ENCODE peak calls at places on chromosomes 5 and 9, in ten cellular contexts. D is keratinocyte, O is GM23248, V is left lung, S is spleen, E is A549, K is ovary, U is upper lobe of right lung, I is cardiac muscle cell, M is heart right ventricle. P is an unnamed sample. For H3K4me1, the result is how much of the 10 kb centered on the place peaks cover.

GRCh38 chr5:112065818-112066217 is 308.8 kb upstream of the NREP start:
- DNase-seq in K (no peak), I (no peak), S (no peak), V (no peak), O (no peak), U (no peak), D (no peak), M (no peak), E (no peak), P (no peak)

GRCh38 chr9:134769084-134769455 is 111.5 kb upstream of the FCN2 start:
- DNase-seq in S (no peak), I (no peak), D (no peak), K (no peak), E (no peak), M (no peak), V (no peak), O (peak), U (no peak), P (no peak)

GRCh38 chr5:180790524-180790923 is 12.1 kb downstream of the MGAT1 start:
- DNase-seq in V (no peak), M (no peak), S (peak), D (no peak), K (no peak), E (no peak), U (no peak), I (no peak), O (no peak), P (no peak)

GRCh38 chr5:72363146-72363802 is 43.1 kb downstream of the PTCD2 start:
- DNase-seq in U (no peak), V (no peak), E (no peak), M (no peak), D (peak), K (no peak), S (no peak), O (peak), I (no peak), P (no peak)

GRCh38 chr9:112970939-112971338 is 41.1 kb downstream of the ZNF883 start:
- DNase-seq in I (no peak), S (no peak), D (no peak), U (no peak), M (no peak), E (no peak), V (no peak), O (peak), K (no peak), P (no peak)

GRCh38 chr5:171392585-171393159 is 5.0 kb downstream of the NPM1 start:
- DNase-seq in S (no peak), E (no peak), K (no peak), I (no peak), D (no peak), V (no peak), U (no peak), O (no peak), M (no peak), P (no peak)

GRCh38 chr9:1460143-1460769 is 410.1 kb downstream of the DMRT2 start:
- DNase-seq in U (no peak), V (no peak), I (peak), M (no peak), K (no peak), E (no peak), S (no peak), O (peak), D (no peak), P (no peak)

GRCh38 chr9:23117621-23118020 is 671.0 kb downstream of the DMRTA1 start:
- DNase-seq in S (no peak), V (no peak), D (no peak), U (no peak), O (peak), K (no peak), I (peak), M (no peak), E (no peak), P (no peak)

GRCh38 chr9:130242270-130243014 is 23.1 kb upstream of the HMCN2 start:
- DNase-seq in U (no peak), V (no peak), E (no peak), D (no peak), S (peak), M (no peak), O (no peak), I (no peak), K (no peak), P (no peak)

GRCh38 chr9:12923472-12924009 is 148.7 kb downstream of the LURAP1L start:
- DNase-seq in U (no peak), E (no peak), O (peak), D (no peak), V (no peak), S (no peak), I (peak), M (no peak), K (no peak), P (peak)

GRCh38 chr5:177035982-177036381 is 13.5 kb downstream of the ZNF346 start:
- DNase-seq in S (no peak), K (no peak), M (no peak), V (no peak), O (no peak), U (no peak), E (no peak), I (no peak), D (no peak), P (no peak)

GRCh38 chr5:116528519-116529234 is 45.9 kb downstream of the SEMA6A start:
- DNase-seq in K (no peak), M (no peak), E (no peak), S (no peak), U (no peak), D (no peak), O (no peak), I (peak), V (no peak), P (no peak)

GRCh38 chr9:136328622-136329041 is 1.3 kb downstream of the GPSM1 start:
- DNase-seq in S (no peak), K (peak), U (no peak), E (no peak), V (peak), I (peak), O (peak), M (peak), D (no peak), P (no peak)

GRCh38 chr9:122129969-122130368 is 29.6 kb downstream of the NDUFA8 start:
- DNase-seq in O (no peak), M (no peak), S (no peak), I (no peak), V (no peak), E (no peak), K (no peak), D (no peak), U (peak), P (no peak)

GRCh38 chr5:457195-457961 is 14.4 kb downstream of the EXOC3 start:
- DNase-seq in V (peak), D (no peak), E (no peak), K (peak), U (peak), S (peak), I (no peak), M (peak), O (no peak), P (no peak)

GRCh38 chr5:102737161-102737560 is 17.9 kb upstream of the PAM start:
- DNase-seq in V (no peak), I (no peak), S (no peak), D (no peak), K (no peak), M (no peak), O (no peak), E (no peak), U (no peak), P (no peak)

GRCh38 chr5:4977421-4977820 is 162.7 kb upstream of the ADAMTS16 start:
- DNase-seq in O (peak), D (no peak), K (no peak), U (no peak), I (no peak), V (no peak), S (no peak), E (no peak), M (no peak), P (no peak)

GRCh38 chr5:115579747-115580173 is 22.5 kb downstream of the TICAM2 start:
- DNase-seq in O (peak), K (no peak), D (no peak), V (no peak), I (no peak), S (no peak), M (no peak), E (no peak), U (no peak), P (no peak)

GRCh38 chr5:95762681-95763041 is 31.5 kb downstream of the RHOBTB3 start:
- DNase-seq in K (no peak), S (no peak), U (no peak), I (no peak), O (no peak), D (no peak), V (no peak), E (no peak), M (no peak), P (no peak)

GRCh38 chr9:93364734-93365426 is 86.6 kb upstream of the FAM120A start:
- DNase-seq in K (no peak), S (no peak), M (no peak), E (no peak), V (no peak), O (no peak), D (no peak), I (no peak), U (no peak), P (no peak)

GRCh38 chr9:69036319-69036718 is 767 bp downstream of the FXN start:
- DNase-seq in V (no peak), S (no peak), I (no peak), K (no peak), D (no peak), E (peak), M (no peak), O (peak), U (no peak), P (no peak)

GRCh38 chr5:83055166-83055565 is 22.0 kb downstream of the TMEM167A start:
- DNase-seq in M (no peak), V (no peak), K (no peak), S (no peak), E (no peak), I (no peak), O (no peak), D (no peak), U (no peak), P (no peak)

GRCh38 chr5:67283275-67283987 is 86.8 kb upstream of the CD180 start:
- DNase-seq in V (no peak), U (no peak), K (no peak), D (no peak), O (no peak), E (no peak), M (no peak), I (no peak), S (no peak), P (no peak)

GRCh38 chr5:79845448-79846197 is 145.4 kb downstream of the MTX3 start:
- DNase-seq in O (peak), I (no peak), K (no peak), V (no peak), M (no peak), E (no peak), D (peak), U (no peak), S (no peak), P (no peak)

GRCh38 chr5:72246954-72247442 is 73.0 kb downstream of the MRPS27 start:
- DNase-seq in E (no peak), U (no peak), V (no peak), M (no peak), I (no peak), S (no peak), K (no peak), D (no peak), O (peak), P (no peak)

GRCh38 chr5:137688248-137688840 is 47.5 kb downstream of the KLHL3 start:
- DNase-seq in M (no peak), U (no peak), I (no peak), O (peak), E (no peak), V (no peak), D (no peak), K (no peak), S (no peak), P (no peak)

GRCh38 chr9:119003218-119003617 is 366.0 kb downstream of the BRINP1 start:
- DNase-seq in V (no peak), I (no peak), S (no peak), O (peak), E (no peak), M (no peak), K (no peak), U (no peak), D (no peak), P (no peak)

GRCh38 chr9:13151489-13151888 is 128.0 kb downstream of the MPDZ start:
- DNase-seq in M (no peak), S (no peak), D (no peak), K (no peak), V (no peak), E (no peak), U (no peak), O (no peak), I (no peak), P (no peak)

GRCh38 chr5:58457040-58457439 is 2.8 kb downstream of the PLK2 start:
- DNase-seq in I (no peak), U (no peak), S (no peak), D (peak), M (no peak), E (no peak), V (no peak), K (no peak), O (no peak), P (no peak)

GRCh38 chr5:34001231-34001935 is 6.5 kb downstream of the AMACR start:
- DNase-seq in M (no peak), E (no peak), S (no peak), I (no peak), O (peak), D (no peak), K (peak), U (peak), V (peak), P (peak)

GRCh38 chr9:76090330-76090729 is 199.9 kb downstream of the PCSK5 start:
- DNase-seq in O (no peak), S (no peak), M (no peak), K (no peak), E (no peak), V (no peak), U (no peak), D (no peak), I (no peak), P (no peak)

GRCh38 chr9:133961226-133962165 is 30.6 kb downstream of the VAV2 start:
- DNase-seq in E (no peak), M (no peak), S (peak), I (no peak), O (no peak), U (no peak), K (peak), D (no peak), V (peak), P (peak)

GRCh38 chr9:3736186-3736585 is 210.4 kb upstream of the RFX3 start:
- DNase-seq in S (no peak), O (no peak), V (no peak), D (no peak), I (no peak), M (no peak), K (no peak), U (no peak), E (no peak), P (no peak)

GRCh38 chr5:128667148-128667547 is 129.1 kb upstream of the FBN2 start:
- DNase-seq in I (peak), M (no peak), E (no peak), U (no peak), O (no peak), S (no peak), V (no peak), D (no peak), K (no peak), P (no peak)

GRCh38 chr9:101495810-101496209 is 37.8 kb upstream of the RNF20 start:
- DNase-seq in I (no peak), M (no peak), K (no peak), U (no peak), S (no peak), E (no peak), V (no peak), D (no peak), O (peak), P (no peak)

GRCh38 chr5:55036477-55036876 is 12.4 kb downstream of the GZMK start:
- DNase-seq in M (no peak), D (no peak), U (no peak), S (no peak), K (no peak), V (no peak), O (peak), I (no peak), E (no peak), P (no peak)

GRCh38 chr5:55033568-55033967 is 9.5 kb downstream of the GZMK start:
- DNase-seq in M (no peak), I (no peak), E (no peak), S (no peak), O (no peak), D (no peak), V (no peak), K (no peak), U (no peak), P (no peak)

GRCh38 chr5:55037046-55037771 is 13.2 kb downstream of the GZMK start:
- DNase-seq in V (no peak), M (no peak), I (peak), S (no peak), U (no peak), O (peak), K (no peak), E (no peak), D (no peak), P (no peak)

GRCh38 chr5:55037816-55038379 is 13.8 kb downstream of the GZMK start:
- DNase-seq in E (no peak), V (no peak), M (no peak), S (no peak), O (no peak), D (no peak), U (no peak), K (no peak), I (no peak), P (no peak)

DNA sequence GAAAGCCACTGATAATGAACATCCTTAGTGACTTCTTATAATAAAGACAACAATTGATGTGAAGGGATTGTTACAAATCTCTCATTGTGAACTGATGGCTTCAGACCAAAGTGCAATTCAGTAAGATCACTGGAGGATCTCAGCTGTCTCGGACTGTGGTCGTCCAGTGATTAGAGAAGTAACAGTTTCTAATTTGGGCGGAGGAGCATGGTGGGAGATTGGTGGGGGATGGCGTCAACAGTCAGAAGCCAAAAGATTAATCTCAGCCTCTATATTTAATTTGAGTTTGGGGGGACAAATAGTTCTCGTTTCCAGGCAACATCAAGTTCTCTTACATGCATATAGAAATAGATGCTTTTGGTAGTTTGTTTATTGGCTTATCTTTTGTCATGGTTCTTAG is 11.4 kb downstream of the GZMK start:
- DNase-seq in S (no peak), O (no peak), D (no peak), U (no peak), V (no peak), K (no peak), I (no peak), M (no peak), E (no peak), P (no peak)
- H3K4me3 ChIP-seq in S (no peak), O (no peak), D (no peak), U (no peak), V (no peak), K (no peak), I (no peak), M (no peak), E (no peak), P (no peak)

GRCh38 chr9:35495984-35496383 is 6.1 kb downstream of the RUSC2 start:
- DNase-seq in D (no peak), K (no peak), S (no peak), M (no peak), I (no peak), E (no peak), O (no peak), U (no peak), V (no peak), P (no peak)
- H3K4me1 ChIP-seq in D (under half), K (under half), S (under half), M (under half), I (under half), E (under half), O (under half), U (under half), V (under half), P (under half)

DNA sequence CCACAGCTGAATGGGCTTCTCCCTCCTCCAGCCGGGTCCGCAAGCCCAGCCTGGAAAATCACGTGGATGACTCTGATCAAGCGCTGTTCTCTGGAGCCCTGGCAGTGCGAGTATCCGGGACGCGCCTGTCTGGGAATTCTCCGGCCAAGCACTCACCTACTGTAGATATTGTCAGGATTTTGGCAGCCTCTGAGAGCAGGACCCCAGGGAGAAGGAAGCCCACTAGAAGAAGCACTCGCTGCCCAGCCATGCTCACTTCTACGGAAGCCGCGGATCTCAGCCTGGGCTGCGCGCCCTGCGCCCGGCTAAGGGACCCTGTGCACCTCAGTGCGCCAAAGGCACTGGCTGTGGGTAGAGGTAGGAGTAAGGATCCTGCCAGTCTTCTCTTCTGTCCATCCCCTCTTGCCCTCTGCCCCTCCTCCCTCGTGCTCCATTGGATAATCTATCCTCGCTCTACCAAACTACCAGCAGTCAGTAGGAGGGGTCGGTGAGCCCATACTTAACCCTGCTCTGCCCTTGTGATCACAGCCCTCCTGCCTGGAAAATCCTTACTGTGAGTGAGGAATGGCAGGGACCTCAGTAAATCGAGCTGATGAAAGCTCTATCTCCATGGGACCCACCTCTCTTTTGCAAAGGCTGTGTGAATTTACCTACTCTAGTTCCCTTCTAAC is at the start of gene UGT3A2:
- DNase-seq in U (no peak), D (no peak), M (no peak), E (no peak), I (peak), S (no peak), K (no peak), O (no peak), V (no peak), P (no peak)
- H3K4me3 ChIP-seq in U (no peak), D (peak), M (no peak), E (no peak), I (peak), S (no peak), K (no peak), O (no peak), V (no peak), P (no peak)

DNA sequence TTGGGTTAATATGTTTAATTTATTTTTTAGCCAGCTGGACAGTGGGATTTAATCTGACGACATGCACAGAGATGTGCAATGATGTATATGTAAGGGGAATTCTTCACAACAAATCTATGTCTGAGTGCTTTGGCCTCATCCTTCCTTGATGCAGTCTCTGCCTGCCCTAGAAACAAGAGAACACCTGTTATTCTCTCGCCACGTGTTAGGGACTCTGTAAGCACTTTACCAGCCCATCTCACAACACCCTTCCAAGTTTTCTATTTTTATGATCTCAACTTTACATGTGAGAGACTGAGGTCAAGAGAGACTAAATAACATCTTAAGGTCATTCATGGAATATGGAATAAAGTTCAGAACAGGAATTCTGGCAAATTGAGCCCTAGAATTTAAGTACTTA is 123.0 kb upstream of the GAS1 start:
- DNase-seq in M (no peak), V (no peak), I (no peak), K (no peak), U (no peak), O (no peak), E (no peak), D (no peak), S (no peak), P (no peak)
- H3K4me1 ChIP-seq in M (under half), V (under half), I (under half), K (under half), U (under half), O (under half), E (under half), D (under half), S (under half), P (under half)

DNA sequence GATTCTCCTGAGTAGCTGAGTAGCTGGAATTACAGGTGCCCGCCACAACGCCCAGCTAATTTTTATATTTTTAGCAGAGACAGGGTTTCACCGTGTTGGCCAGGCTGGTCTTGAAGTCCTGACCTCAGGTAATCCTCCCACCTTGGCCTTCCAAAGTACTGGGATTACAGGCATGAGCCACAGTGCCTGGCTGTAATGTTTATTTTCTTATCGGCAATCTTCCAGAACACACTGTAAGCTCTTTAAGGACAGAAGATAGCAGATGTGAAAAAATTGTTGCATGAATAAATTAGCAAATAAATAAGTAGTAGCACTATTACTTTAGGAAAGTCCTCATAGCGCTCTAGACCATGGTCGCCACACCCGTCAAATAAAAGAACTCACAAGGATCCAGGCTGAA is 100.5 kb downstream of the ENC1 start:
- DNase-seq in E (no peak), S (no peak), V (no peak), I (no peak), U (no peak), M (no peak), D (no peak), K (no peak), O (no peak), P (no peak)
- H3K4me3 ChIP-seq in E (no peak), S (no peak), V (no peak), I (no peak), U (no peak), M (no peak), D (no peak), K (no peak), O (no peak), P (no peak)

GRCh38 chr5:168299372-168299771 is 7.9 kb downstream of the WWC1 start:
- DNase-seq in U (no peak), I (no peak), E (no peak), M (no peak), D (no peak), O (no peak), V (no peak), K (no peak), S (peak), P (no peak)
- H3K4me1 ChIP-seq in U (under half), I (under half), E (half or more), M (under half), D (half or more), O (under half), V (under half), K (under half), S (under half), P (under half)

GRCh38 chr9:79813262-79813646 is 241.5 kb downstream of the TLE4 start:
- DNase-seq in S (no peak), M (no peak), K (no peak), U (no peak), E (no peak), V (no peak), O (no peak), D (no peak), I (no peak), P (no peak)
- H3K4me3 ChIP-seq in S (no peak), M (peak), K (no peak), U (peak), E (no peak), V (no peak), O (no peak), D (no peak), I (no peak), P (no peak)